ENCODE peak calls at places on chromosome 20, in five cellular contexts. E is astrocyte of the cerebellum, M is ascending aorta, K is pancreas, B is HepG2. U is an unnamed sample.

GRCh38 chr20:44772636-44773035 is 27.0 kb downstream of the KCNK15 start:
- DNase-seq in E (no peak), M (no peak), K (no peak), B (no peak), U (no peak)

GRCh38 chr20:16922834-16923233 is 174.7 kb downstream of the OTOR start:
- DNase-seq in E (peak; percentile 82), M (no peak), K (no peak), B (no peak), U (peak; percentile 91)

GRCh38 chr20:61644387-61645076 is 392.5 kb downstream of the CDH4 start:
- DNase-seq in E (no peak), M (no peak), K (no peak), B (no peak), U (no peak)

GRCh38 chr20:51711426-51711825 is 56.8 kb downstream of the ATP9A start:
- DNase-seq in E (no peak), M (no peak), K (no peak), B (no peak), U (no peak)

GRCh38 chr20:43983359-43983758 is 68.7 kb downstream of the TOX2 start:
- DNase-seq in E (no peak), M (no peak), K (no peak), B (no peak), U (no peak)

GRCh38 chr20:1001981-1002681 is at the start of gene RSPO4:
- DNase-seq in E (no peak), M (no peak), K (no peak), B (no peak), U (no peak)

GRCh38 chr20:19249515-19249914 is 37.1 kb downstream of the SLC24A3 start:
- DNase-seq in E (no peak), M (no peak), K (no peak), B (no peak), U (no peak)

GRCh38 chr20:46020515-46020914 is 8.5 kb upstream of the SLC12A5 start:
- DNase-seq in E (no peak), M (no peak), K (no peak), B (no peak), U (no peak)

GRCh38 chr20:36726168-36726567 is 19.7 kb downstream of the NDRG3 start:
- DNase-seq in E (no peak), M (no peak), K (no peak), B (no peak), U (no peak)

GRCh38 chr20:51661609-51662178 is 106.5 kb downstream of the ATP9A start:
- DNase-seq in E (no peak), M (no peak), K (no peak), B (peak; percentile 95), U (no peak)

GRCh38 chr20:35101620-35102019 is 9.0 kb upstream of the TRPC4AP start:
- DNase-seq in E (no peak), M (no peak), K (no peak), B (no peak), U (no peak)

GRCh38 chr20:1674361-1674760 is 16.8 kb upstream of the SIRPG start:
- DNase-seq in E (no peak), M (no peak), K (no peak), B (no peak), U (no peak)

GRCh38 chr20:1734269-1734858 is 76.8 kb upstream of the SIRPG start:
- DNase-seq in E (no peak), M (no peak), K (no peak), B (peak; percentile 23), U (no peak)

GRCh38 chr20:53036992-53037391 is 64.8 kb downstream of the TSHZ2 start:
- DNase-seq in E (no peak), M (no peak), K (no peak), B (no peak), U (no peak)

GRCh38 chr20:33423141-33423834 is 20.3 kb downstream of the SNTA1 start:
- DNase-seq in E (no peak), M (peak; percentile 95), K (no peak), B (no peak), U (peak; percentile 68)

GRCh38 chr20:4633780-4634179 is 87.9 kb upstream of the PRND start:
- DNase-seq in E (peak; percentile 53), M (no peak), K (no peak), B (no peak), U (peak; percentile 62)

GRCh38 chr20:1310087-1310486 is 18.9 kb downstream of the SDCBP2 start:
- DNase-seq in E (no peak), M (no peak), K (no peak), B (no peak), U (no peak)

GRCh38 chr20:46081074-46081473 is 8.7 kb downstream of the NCOA5 start:
- DNase-seq in E (no peak), M (no peak), K (no peak), B (no peak), U (no peak)

GRCh38 chr20:8045946-8046345 is 26.4 kb upstream of the TMX4 start:
- DNase-seq in E (no peak), M (no peak), K (no peak), B (no peak), U (no peak)

GRCh38 chr20:4666001-4666470 is 55.7 kb upstream of the PRND start:
- DNase-seq in E (no peak), M (no peak), K (no peak), B (no peak), U (peak; percentile 34)

GRCh38 chr20:10263385-10264165 is 44.9 kb downstream of the SNAP25 start:
- DNase-seq in E (peak; percentile 19), M (no peak), K (no peak), B (peak; percentile 95), U (no peak)

GRCh38 chr20:62816031-62816878 is 595 bp upstream of the COL9A3 start:
- DNase-seq in E (no peak), M (no peak), K (no peak), B (no peak), U (no peak)

GRCh38 chr20:54179946-54180345 is 6.2 kb upstream of the CYP24A1 start:
- DNase-seq in E (no peak), M (no peak), K (no peak), B (no peak), U (no peak)

GRCh38 chr20:6434131-6434530 is 311.3 kb upstream of the FERMT1 start:
- DNase-seq in E (no peak), M (no peak), K (no peak), B (no peak), U (no peak)

GRCh38 chr20:7822772-7823171 is 117.5 kb downstream of the HAO1 start:
- DNase-seq in E (no peak), M (no peak), K (no peak), B (no peak), U (no peak)

GRCh38 chr20:32969356-32970114 is 34.7 kb downstream of the SUN5 start:
- DNase-seq in E (no peak), M (peak; percentile 60), K (peak; percentile 28), B (no peak), U (no peak)

GRCh38 chr20:51354191-51354768 is 188.2 kb downstream of the NFATC2 start:
- DNase-seq in E (no peak), M (peak; percentile 70), K (no peak), B (no peak), U (peak; percentile 85)

GRCh38 chr20:40643891-40644290 is 45.1 kb downstream of the MAFB start:
- DNase-seq in E (no peak), M (no peak), K (no peak), B (no peak), U (no peak)

GRCh38 chr20:22226849-22227248 is 357.5 kb downstream of the FOXA2 start:
- DNase-seq in E (no peak), M (no peak), K (no peak), B (no peak), U (no peak)
- H3K4me3 ChIP-seq in E (no peak overlapping the region), M (no peak overlapping the region), K (no peak overlapping the region), B (no peak overlapping the region), U (no peak overlapping the region)

GRCh38 chr20:59604770-59605665 is 678 bp downstream of the PHACTR3 start:
- DNase-seq in E (no peak), M (no peak), K (no peak), B (no peak), U (no peak)
- H3K4me3 ChIP-seq in E (no peak overlapping the region), M (no peak overlapping the region), K (peak overlapping the region; percentile 10), B (no peak overlapping the region), U (no peak overlapping the region)

GRCh38 chr20:21704408-21705385 is 767 bp upstream of the PAX1 start:
- DNase-seq in E (no peak), M (no peak), K (no peak), B (no peak), U (no peak)

GRCh38 chr20:21703740-21704407 is 1.6 kb upstream of the PAX1 start:
- DNase-seq in E (no peak), M (no peak), K (no peak), B (no peak), U (no peak)

GRCh38 chr20:21706345-21707195 is 1.1 kb downstream of the PAX1 start:
- DNase-seq in E (no peak), M (no peak), K (no peak), B (no peak), U (no peak)

GRCh38 chr20:21707267-21707666 is 1.8 kb downstream of the PAX1 start:
- DNase-seq in E (no peak), M (no peak), K (no peak), B (no peak), U (no peak)

GRCh38 chr20:21705466-21706344 is at the start of gene PAX1:
- DNase-seq in E (no peak), M (no peak), K (no peak), B (no peak), U (no peak)
- H3K4me3 ChIP-seq in E (no peak within 1 kb of the TSS), M (no peak within 1 kb of the TSS), K (no peak within 1 kb of the TSS), B (no peak within 1 kb of the TSS), U (no peak within 1 kb of the TSS)

DNA sequence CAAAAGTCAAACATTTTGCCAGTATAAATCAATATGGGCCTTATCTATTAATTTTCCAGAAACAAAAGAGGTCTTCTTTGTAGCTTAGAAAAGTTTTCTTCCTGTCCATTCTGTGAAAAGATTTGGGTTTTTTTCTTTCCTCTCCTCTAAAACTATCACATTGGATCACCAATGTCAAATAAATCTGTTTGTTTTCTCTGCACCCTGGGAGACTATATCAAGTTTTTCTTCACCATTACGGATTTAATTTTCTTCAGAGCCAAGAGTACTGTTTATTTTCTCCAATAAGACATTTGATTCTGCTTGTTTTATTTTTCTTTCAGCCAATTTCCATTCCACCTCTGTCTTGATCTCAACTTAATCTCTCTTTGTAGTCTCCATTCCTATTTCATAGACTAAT is 1.9 kb upstream of the LZTS3 start:
- DNase-seq in E (no peak), M (no peak), K (no peak), B (no peak), U (no peak)
- H3K4me3 ChIP-seq in E (no peak overlapping the region), M (peak overlapping the region; percentile 85), K (peak overlapping the region; percentile 70), B (peak overlapping the region; percentile 85), U (no peak overlapping the region)

DNA sequence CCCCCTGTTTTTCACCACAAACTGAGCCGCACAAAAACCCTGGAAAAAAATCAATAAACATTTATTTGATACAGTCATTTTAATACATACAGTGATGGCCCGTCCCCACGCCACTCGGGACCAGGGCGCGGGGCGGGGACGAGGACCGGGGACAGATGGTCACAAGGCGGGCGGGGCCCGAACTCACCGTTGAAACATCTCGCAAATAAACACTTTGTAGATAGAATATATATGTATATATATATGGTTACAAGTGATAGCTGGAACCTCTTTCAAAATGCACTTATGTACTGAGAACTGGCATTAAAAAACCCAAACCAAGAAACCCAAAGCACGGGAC is 418 bp upstream of the UCKL1 start:
- DNase-seq in E (no peak), M (no peak), K (no peak), B (no peak), U (no peak)
- H3K4me3 ChIP-seq in E (peak overlapping the region; percentile 41), M (peak overlapping the region; percentile 63), K (peak overlapping the region; percentile 100), B (peak overlapping the region; percentile 80), U (peak overlapping the region; percentile 55)